ENCODE peak calls at places on chromosomes 1 and 21, in four cellular contexts. One of them, this sample, is unnamed.

GRCh38 chr1:25799758-25800537 is at the start of gene SELENON:
- DNase-seq in NCI-H774: no peak
- DNase-seq in T-helper 9 cell: peak; percentile 34
- DNase-seq in NCI-H1092 treated with DMSO at 0.1 percent for 48 hours: peak; percentile 52
- DNase-seq in this sample: peak; percentile 62

GRCh38 chr1:21875621-21876063 is 61.5 kb downstream of the HSPG2 start:
- DNase-seq in NCI-H774: no peak
- DNase-seq in T-helper 9 cell: no peak
- DNase-seq in NCI-H1092 treated with DMSO at 0.1 percent for 48 hours: peak; percentile 87
- DNase-seq in this sample: no peak

GRCh38 chr1:245986404-245987221 is 520.5 kb downstream of the SMYD3 start:
- DNase-seq in NCI-H774: no peak
- DNase-seq in T-helper 9 cell: no peak
- DNase-seq in NCI-H1092 treated with DMSO at 0.1 percent for 48 hours: no peak
- DNase-seq in this sample: no peak

GRCh38 chr1:1110561-1110971 is 5.3 kb downstream of the C1orf159 start:
- DNase-seq in NCI-H774: no peak
- DNase-seq in T-helper 9 cell: no peak
- DNase-seq in NCI-H1092 treated with DMSO at 0.1 percent for 48 hours: no peak
- DNase-seq in this sample: no peak

GRCh38 chr1:234170622-234171021 is 202.6 kb upstream of the COA6 start:
- DNase-seq in NCI-H1092 treated with DMSO at 0.1 percent for 48 hours: no peak
- DNase-seq in NCI-H774: no peak
- DNase-seq in T-helper 9 cell: no peak
- DNase-seq in this sample: no peak

GRCh38 chr1:3070304-3070653 is 1.3 kb downstream of the PRDM16 start:
- DNase-seq in NCI-H1092 treated with DMSO at 0.1 percent for 48 hours: no peak
- DNase-seq in NCI-H774: no peak
- DNase-seq in T-helper 9 cell: no peak
- DNase-seq in this sample: no peak

GRCh38 chr1:152777510-152778137 is 2.7 kb downstream of the LCE1F start:
- DNase-seq in T-helper 9 cell: no peak
- DNase-seq in NCI-H774: no peak
- DNase-seq in NCI-H1092 treated with DMSO at 0.1 percent for 48 hours: no peak
- DNase-seq in this sample: peak; percentile 21

GRCh38 chr21:44337941-44338895 is 972 bp downstream of the CFAP410 start:
- DNase-seq in T-helper 9 cell: no peak
- DNase-seq in NCI-H774: no peak
- DNase-seq in NCI-H1092 treated with DMSO at 0.1 percent for 48 hours: peak; percentile 61
- DNase-seq in this sample: peak; percentile 71

GRCh38 chr21:42986125-42986783 is 11.9 kb downstream of the PKNOX1 start:
- DNase-seq in NCI-H774: no peak
- DNase-seq in T-helper 9 cell: no peak
- DNase-seq in NCI-H1092 treated with DMSO at 0.1 percent for 48 hours: no peak
- DNase-seq in this sample: no peak

GRCh38 chr1:101520302-101520701 is 283.5 kb downstream of the S1PR1 start:
- DNase-seq in NCI-H1092 treated with DMSO at 0.1 percent for 48 hours: peak; percentile 44
- DNase-seq in NCI-H774: peak; percentile 10
- DNase-seq in T-helper 9 cell: no peak
- DNase-seq in this sample: no peak

GRCh38 chr1:36773827-36774541 is 260.3 kb downstream of the GRIK3 start:
- DNase-seq in NCI-H1092 treated with DMSO at 0.1 percent for 48 hours: no peak
- DNase-seq in T-helper 9 cell: no peak
- DNase-seq in NCI-H774: no peak
- DNase-seq in this sample: no peak

GRCh38 chr1:216466162-216466801 is 43.0 kb upstream of the USH2A start:
- DNase-seq in NCI-H774: no peak
- DNase-seq in NCI-H1092 treated with DMSO at 0.1 percent for 48 hours: no peak
- DNase-seq in T-helper 9 cell: no peak
- DNase-seq in this sample: no peak

GRCh38 chr1:236156512-236157208 is 14.3 kb downstream of the GPR137B start:
- DNase-seq in NCI-H774: no peak
- DNase-seq in NCI-H1092 treated with DMSO at 0.1 percent for 48 hours: no peak
- DNase-seq in T-helper 9 cell: peak; percentile 18
- DNase-seq in this sample: peak; percentile 66

GRCh38 chr1:8055973-8056372 is 29.9 kb upstream of the ERRFI1 start:
- DNase-seq in NCI-H774: no peak
- DNase-seq in T-helper 9 cell: no peak
- DNase-seq in NCI-H1092 treated with DMSO at 0.1 percent for 48 hours: no peak
- DNase-seq in this sample: no peak

GRCh38 chr1:21659099-21659923 is 9.8 kb downstream of the RAP1GAP start:
- DNase-seq in NCI-H774: peak; percentile 36
- DNase-seq in NCI-H1092 treated with DMSO at 0.1 percent for 48 hours: peak; percentile 72
- DNase-seq in T-helper 9 cell: peak; percentile 73
- DNase-seq in this sample: peak; percentile 76

GRCh38 chr21:31340942-31341487 is 3.0 kb downstream of the TIAM1 start:
- DNase-seq in NCI-H774: no peak
- DNase-seq in NCI-H1092 treated with DMSO at 0.1 percent for 48 hours: no peak
- DNase-seq in T-helper 9 cell: no peak
- DNase-seq in this sample: no peak

GRCh38 chr1:194318790-194319280 is 1132.4 kb upstream of the B3GALT2 start:
- DNase-seq in NCI-H774: no peak
- DNase-seq in T-helper 9 cell: no peak
- DNase-seq in NCI-H1092 treated with DMSO at 0.1 percent for 48 hours: no peak
- DNase-seq in this sample: no peak

GRCh38 chr1:178093150-178093957 is 550 bp upstream of the RASAL2 start:
- DNase-seq in NCI-H774: peak; percentile 81
- DNase-seq in NCI-H1092 treated with DMSO at 0.1 percent for 48 hours: peak; percentile 96
- DNase-seq in T-helper 9 cell: no peak
- DNase-seq in this sample: peak; percentile 98

GRCh38 chr1:162930532-162931438 is 69.8 kb upstream of the CCDC190 start:
- DNase-seq in NCI-H1092 treated with DMSO at 0.1 percent for 48 hours: no peak
- DNase-seq in NCI-H774: no peak
- DNase-seq in T-helper 9 cell: no peak
- DNase-seq in this sample: peak; percentile 62

GRCh38 chr1:48777219-48777895 is 666 bp upstream of the BEND5 start:
- DNase-seq in NCI-H1092 treated with DMSO at 0.1 percent for 48 hours: peak; percentile 23
- DNase-seq in T-helper 9 cell: no peak
- DNase-seq in NCI-H774: peak; percentile 35
- DNase-seq in this sample: peak; percentile 14

GRCh38 chr1:154329551-154330131 is 4.3 kb downstream of the ATP8B2 start:
- DNase-seq in NCI-H1092 treated with DMSO at 0.1 percent for 48 hours: no peak
- DNase-seq in T-helper 9 cell: no peak
- DNase-seq in NCI-H774: no peak
- DNase-seq in this sample: no peak

GRCh38 chr1:214282696-214283225 is 1.8 kb downstream of the SMYD2 start:
- DNase-seq in NCI-H1092 treated with DMSO at 0.1 percent for 48 hours: no peak
- DNase-seq in NCI-H774: no peak
- DNase-seq in T-helper 9 cell: no peak
- DNase-seq in this sample: no peak

GRCh38 chr1:95041491-95042165 is 31.1 kb downstream of the ALG14 start:
- DNase-seq in NCI-H774: peak; percentile 16
- DNase-seq in T-helper 9 cell: no peak
- DNase-seq in NCI-H1092 treated with DMSO at 0.1 percent for 48 hours: peak; percentile 50
- DNase-seq in this sample: peak; percentile 48

This sample was measured in NCI-H146.